ENCODE peak calls at places on chromosomes 6 and 20, in ten cellular contexts. J is IMR-90; D is stomach; W is endothelial cell of umbilical vein; T is lung; O is gastrocnemius medialis; F is body of pancreas; A is tibial artery; I is transverse colon; R is CD8-positive, alpha-beta T cell. C is an unnamed sample.

GRCh38 chr6:25369450-25370086 is 90.4 kb downstream of the CARMIL1 start:
- DNase-seq in R (no peak), A (no peak), D (peak; percentile 39), O (peak; percentile 11), J (no peak), I (peak; percentile 40), F (peak; percentile 52), T (no peak), W (no peak), C (peak; percentile 52)

GRCh38 chr6:40328376-40328987 is 258.7 kb downstream of the LRFN2 start:
- DNase-seq in W (no peak), T (peak; percentile 53), O (peak; percentile 34), A (no peak), F (peak; percentile 82), I (peak; percentile 51), D (peak; percentile 78), J (no peak), R (no peak), C (no peak)

GRCh38 chr6:133173276-133173675 is 67.9 kb upstream of the EYA4 start:
- DNase-seq in F (no peak), I (no peak), D (no peak), T (no peak), O (no peak), J (no peak), R (no peak), W (no peak), A (no peak), C (no peak)

GRCh38 chr6:110813813-110814487 is 1.3 kb downstream of the CDK19 start:
- DNase-seq in I (peak; percentile 11), J (no peak), F (peak; percentile 11), T (no peak), W (no peak), O (no peak), A (no peak), R (no peak), D (no peak), C (peak; percentile 19)

GRCh38 chr20:42494290-42494689 is 695.4 kb downstream of the PTPRT start:
- DNase-seq in O (no peak), I (no peak), D (no peak), T (no peak), F (no peak), R (no peak), J (no peak), W (no peak), A (no peak), C (no peak)

GRCh38 chr6:63816979-63817436 is 181.4 kb downstream of the PHF3 start:
- DNase-seq in D (no peak), O (no peak), T (no peak), W (no peak), A (no peak), J (peak; percentile 27), I (no peak), R (no peak), F (no peak), C (no peak)

GRCh38 chr6:132952468-132952867 is 138.1 kb downstream of the RPS12 start:
- DNase-seq in O (no peak), T (no peak), A (no peak), W (no peak), F (no peak), D (no peak), I (no peak), R (no peak), J (peak; percentile 42), C (no peak)

GRCh38 chr20:35497780-35498189 is 31.7 kb downstream of the C20orf173 start:
- DNase-seq in T (no peak), D (no peak), W (no peak), I (peak; percentile 23), J (no peak), F (peak; percentile 38), A (peak; percentile 72), O (peak; percentile 91), R (no peak), C (peak; percentile 43)

GRCh38 chr6:81145506-81145905 is 607.0 kb downstream of the TENT5A start:
- DNase-seq in F (no peak), T (no peak), O (no peak), W (no peak), D (no peak), A (no peak), J (no peak), I (no peak), R (no peak), C (no peak)

GRCh38 chr6:36962874-36963273 is 8.3 kb downstream of the PI16 start:
- DNase-seq in D (peak; percentile 59), W (no peak), O (peak; percentile 52), F (peak; percentile 62), A (peak; percentile 78), R (peak; percentile 59), J (peak; percentile 51), I (peak; percentile 74), T (peak; percentile 69), C (peak; percentile 75)

GRCh38 chr6:116667620-116668019 is 946 bp downstream of the ZUP1 start:
- DNase-seq in J (no peak), O (no peak), F (no peak), I (no peak), T (no peak), W (no peak), R (no peak), D (no peak), A (no peak), C (no peak)

GRCh38 chr6:116663308-116663707 is 5.3 kb downstream of the ZUP1 start:
- DNase-seq in W (no peak), D (no peak), I (no peak), A (no peak), T (no peak), J (no peak), R (no peak), O (no peak), F (no peak), C (no peak)

GRCh38 chr6:116666869-116667268 is 1.7 kb downstream of the ZUP1 start:
- DNase-seq in J (no peak), R (no peak), O (no peak), D (no peak), T (no peak), A (no peak), F (no peak), I (no peak), W (peak; percentile 4), C (no peak)

GRCh38 chr6:116662186-116662585 is 6.4 kb downstream of the ZUP1 start:
- DNase-seq in W (no peak), I (no peak), F (no peak), O (no peak), D (no peak), J (peak; percentile 6), A (no peak), R (no peak), T (no peak), C (no peak)

DNA sequence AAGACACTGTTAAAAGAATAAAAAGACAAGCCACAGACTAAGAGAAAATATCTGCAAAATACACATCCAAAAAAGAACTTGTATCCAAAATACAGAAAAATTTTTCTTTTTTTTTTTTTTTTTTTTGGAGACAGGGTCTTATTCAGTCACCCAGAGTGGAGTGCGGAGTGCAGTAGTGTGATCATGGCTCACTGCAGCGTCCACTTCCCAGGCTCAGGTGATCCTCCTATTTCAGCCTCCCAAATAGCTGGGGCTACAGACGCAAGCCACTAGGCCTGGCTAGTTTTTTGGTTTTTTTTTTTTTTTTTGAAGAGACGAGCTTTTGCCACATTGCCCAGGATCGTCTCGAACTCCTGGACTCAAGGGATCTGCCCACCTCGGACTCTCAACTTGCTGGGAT is 3.1 kb downstream of the ZUP1 start:
- DNase-seq in T (no peak), W (no peak), A (no peak), I (no peak), O (no peak), R (no peak), F (no peak), J (no peak), D (no peak), C (no peak)
- H3K4me3 ChIP-seq in T (no peak overlapping the region), W (no peak overlapping the region), A (no peak overlapping the region), I (no peak overlapping the region), O (no peak overlapping the region), R (no peak overlapping the region), F (no peak overlapping the region), J (no peak overlapping the region), D (no peak overlapping the region), C (no peak overlapping the region)

DNA sequence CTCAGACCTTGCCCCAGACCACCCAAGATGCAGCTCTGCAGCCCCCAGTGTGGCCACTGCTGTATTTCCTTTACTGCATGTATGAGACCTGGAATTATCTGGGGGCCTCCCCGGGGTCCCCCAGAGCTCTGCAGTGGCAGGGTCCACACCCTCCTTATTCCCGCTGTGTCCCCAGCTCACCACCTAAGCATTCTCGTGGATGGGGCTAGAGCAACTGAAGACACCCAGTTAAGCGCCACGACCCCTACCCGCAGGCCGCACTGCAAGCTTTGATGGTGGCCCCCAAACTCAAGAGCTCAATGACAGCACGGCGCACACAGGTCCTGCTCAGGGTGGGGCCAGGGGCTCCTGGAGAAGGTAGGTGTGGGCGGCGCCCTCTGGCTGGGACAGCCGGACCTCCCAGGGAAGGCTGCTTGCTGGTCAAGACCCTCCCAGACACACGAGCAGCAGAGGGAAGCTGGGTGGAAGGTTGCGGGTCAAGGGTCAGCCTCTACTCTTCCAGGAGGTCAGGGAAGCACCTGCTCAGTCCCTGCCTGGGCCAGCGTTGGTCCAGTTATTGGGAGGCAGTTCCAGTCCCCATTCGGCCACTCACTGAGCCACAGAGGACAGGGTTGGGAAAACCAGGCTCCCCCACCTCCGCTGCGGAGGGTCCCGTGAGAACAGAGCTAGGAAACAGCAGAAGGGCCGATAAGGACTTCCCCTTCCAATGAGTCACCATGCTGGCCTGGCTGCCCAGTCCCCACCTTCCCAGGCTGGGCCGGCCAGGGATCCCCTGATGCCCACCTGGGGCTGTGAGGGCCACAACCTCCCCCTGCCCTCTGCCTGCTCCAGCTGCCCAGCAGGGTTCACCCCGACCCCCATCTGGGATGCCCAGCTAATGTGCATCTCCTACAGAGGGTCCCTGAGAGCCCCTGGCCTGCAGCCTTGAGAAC is 2.9 kb downstream of the LAMA5 start:
- DNase-seq in F (no peak), T (no peak), J (no peak), D (no peak), R (no peak), W (peak; percentile 88), A (peak; percentile 81), I (peak; percentile 13), O (peak; percentile 28), C (peak; percentile 31)
- H3K4me1 ChIP-seq in F (peaks cover 85% of the 10 kb centered on the region), T (peaks cover 46% of the 10 kb centered on the region), J (peaks cover 19% of the 10 kb centered on the region), D (peaks cover 91% of the 10 kb centered on the region), R (peaks cover 17% of the 10 kb centered on the region), W (peaks cover 56% of the 10 kb centered on the region), A (peaks cover 86% of the 10 kb centered on the region), I (peaks cover 61% of the 10 kb centered on the region), O (peaks cover 49% of the 10 kb centered on the region), C (peaks cover 24% of the 10 kb centered on the region)

GRCh38 chr6:10478187-10479040 is 42.7 kb upstream of the GCNT2 start:
- DNase-seq in I (no peak), T (no peak), O (no peak), A (no peak), R (no peak), J (peak; percentile 42), D (no peak), F (no peak), W (peak; percentile 52), C (peak; percentile 32)
- TF ChIP-seq CTCF in I (peak; percentile 58), T (peak; percentile 36), O (no peak), A (peak; percentile 35), R (peak; percentile 62), J (peak; percentile 55), D (no peak), F (peak; percentile 56), W (peak; percentile 42), C (no peak)

DNA sequence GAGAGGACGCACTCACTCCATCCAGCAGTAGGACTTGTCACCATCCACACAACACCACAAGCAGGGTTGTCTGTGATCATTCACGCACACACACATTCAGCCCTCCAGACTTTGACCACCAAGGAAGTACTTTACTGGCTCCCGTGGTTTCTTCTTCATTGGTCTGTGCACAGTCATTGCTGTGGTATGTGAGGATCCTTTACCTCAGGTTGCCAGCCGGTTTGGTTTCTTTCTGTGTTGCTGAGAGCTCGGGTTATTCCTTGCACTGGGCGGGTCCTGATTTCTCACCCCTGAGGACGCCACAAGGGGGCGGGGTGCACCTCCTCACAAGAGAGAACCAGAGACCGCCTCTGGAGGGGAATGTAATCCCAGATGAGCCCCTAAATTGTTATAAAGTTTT is 11.2 kb downstream of the SLC35A1 start:
- DNase-seq in A (no peak), O (no peak), T (no peak), J (peak; percentile 43), F (no peak), W (no peak), I (no peak), D (no peak), R (no peak), C (no peak)
- H3K4me3 ChIP-seq in A (no peak overlapping the region), O (no peak overlapping the region), T (no peak overlapping the region), J (no peak overlapping the region), F (no peak overlapping the region), W (no peak overlapping the region), I (no peak overlapping the region), D (no peak overlapping the region), R (no peak overlapping the region), C (no peak overlapping the region)

C was measured in mucosa of descending colon.